ENCODE peak calls at places on chromosomes 3 and 15, in five cellular contexts. One of them, this sample, is unnamed.

GRCh38 chr3:113117511-113118302 is 93.7 kb upstream of the BOC start:
- DNase-seq in posterior cingulate gyrus: no peak
- DNase-seq in stimulated activated CD8-positive, alpha-beta memory T cell treated with anti-CD3 and anti-CD28 coated beads, Interleukin-7, amount 100 ng/mL, for 1 hour: no peak
- DNase-seq in T47D: no peak
- DNase-seq in left cardiac atrium: no peak
- DNase-seq in this sample: no peak

GRCh38 chr3:178989821-178990220 is 81.8 kb downstream of the ZMAT3 start:
- DNase-seq in posterior cingulate gyrus: no peak
- DNase-seq in stimulated activated CD8-positive, alpha-beta memory T cell treated with anti-CD3 and anti-CD28 coated beads, Interleukin-7, amount 100 ng/mL, for 1 hour: no peak
- DNase-seq in T47D: no peak
- DNase-seq in left cardiac atrium: no peak
- DNase-seq in this sample: no peak

GRCh38 chr15:77336006-77336405 is 83.9 kb downstream of the PEAK1 start:
- DNase-seq in posterior cingulate gyrus: no peak
- DNase-seq in stimulated activated CD8-positive, alpha-beta memory T cell treated with anti-CD3 and anti-CD28 coated beads, Interleukin-7, amount 100 ng/mL, for 1 hour: no peak
- DNase-seq in T47D: no peak
- DNase-seq in left cardiac atrium: no peak
- DNase-seq in this sample: no peak

GRCh38 chr3:58351920-58352319 is 19.2 kb downstream of the PXK start:
- DNase-seq in posterior cingulate gyrus: no peak
- DNase-seq in stimulated activated CD8-positive, alpha-beta memory T cell treated with anti-CD3 and anti-CD28 coated beads, Interleukin-7, amount 100 ng/mL, for 1 hour: no peak
- DNase-seq in T47D: no peak
- DNase-seq in left cardiac atrium: no peak
- DNase-seq in this sample: no peak

GRCh38 chr3:174891524-174892203 is 32.5 kb downstream of the NAALADL2 start:
- DNase-seq in posterior cingulate gyrus: no peak
- DNase-seq in stimulated activated CD8-positive, alpha-beta memory T cell treated with anti-CD3 and anti-CD28 coated beads, Interleukin-7, amount 100 ng/mL, for 1 hour: no peak
- DNase-seq in T47D: no peak
- DNase-seq in left cardiac atrium: no peak
- DNase-seq in this sample: no peak

GRCh38 chr3:52528596-52529375 is 4.9 kb downstream of the NT5DC2 start:
- DNase-seq in posterior cingulate gyrus: no peak
- DNase-seq in stimulated activated CD8-positive, alpha-beta memory T cell treated with anti-CD3 and anti-CD28 coated beads, Interleukin-7, amount 100 ng/mL, for 1 hour: no peak
- DNase-seq in T47D: no peak
- DNase-seq in left cardiac atrium: no peak
- DNase-seq in this sample: no peak

GRCh38 chr15:70093070-70093469 is 4.6 kb downstream of the TLE3 start:
- DNase-seq in posterior cingulate gyrus: no peak
- DNase-seq in stimulated activated CD8-positive, alpha-beta memory T cell treated with anti-CD3 and anti-CD28 coated beads, Interleukin-7, amount 100 ng/mL, for 1 hour: no peak
- DNase-seq in T47D: no peak
- DNase-seq in left cardiac atrium: no peak
- DNase-seq in this sample: no peak

GRCh38 chr3:195081242-195081963 is 189.6 kb downstream of the XXYLT1 start:
- DNase-seq in posterior cingulate gyrus: no peak
- DNase-seq in stimulated activated CD8-positive, alpha-beta memory T cell treated with anti-CD3 and anti-CD28 coated beads, Interleukin-7, amount 100 ng/mL, for 1 hour: no peak
- DNase-seq in T47D: peak
- DNase-seq in left cardiac atrium: peak
- DNase-seq in this sample: no peak

GRCh38 chr3:102444101-102444500 is 9.3 kb downstream of the ZPLD1 start:
- DNase-seq in posterior cingulate gyrus: no peak
- DNase-seq in stimulated activated CD8-positive, alpha-beta memory T cell treated with anti-CD3 and anti-CD28 coated beads, Interleukin-7, amount 100 ng/mL, for 1 hour: no peak
- DNase-seq in T47D: no peak
- DNase-seq in left cardiac atrium: no peak
- DNase-seq in this sample: no peak

GRCh38 chr3:107522510-107523360 is at the start of gene BBX:
- DNase-seq in posterior cingulate gyrus: peak
- DNase-seq in stimulated activated CD8-positive, alpha-beta memory T cell treated with anti-CD3 and anti-CD28 coated beads, Interleukin-7, amount 100 ng/mL, for 1 hour: peak
- DNase-seq in T47D: peak
- DNase-seq in left cardiac atrium: peak
- DNase-seq in this sample: no peak

GRCh38 chr15:68994149-68994548 is 20.3 kb upstream of the NOX5 start:
- DNase-seq in posterior cingulate gyrus: no peak
- DNase-seq in stimulated activated CD8-positive, alpha-beta memory T cell treated with anti-CD3 and anti-CD28 coated beads, Interleukin-7, amount 100 ng/mL, for 1 hour: no peak
- DNase-seq in T47D: no peak
- DNase-seq in left cardiac atrium: no peak
- DNase-seq in this sample: no peak

GRCh38 chr15:85614059-85614458 is 180.7 kb downstream of the KLHL25 start:
- DNase-seq in posterior cingulate gyrus: no peak
- DNase-seq in stimulated activated CD8-positive, alpha-beta memory T cell treated with anti-CD3 and anti-CD28 coated beads, Interleukin-7, amount 100 ng/mL, for 1 hour: no peak
- DNase-seq in T47D: no peak
- DNase-seq in left cardiac atrium: no peak
- DNase-seq in this sample: no peak

GRCh38 chr15:66789029-66790025 is 87.3 kb downstream of the SMAD6 start:
- DNase-seq in posterior cingulate gyrus: no peak
- DNase-seq in stimulated activated CD8-positive, alpha-beta memory T cell treated with anti-CD3 and anti-CD28 coated beads, Interleukin-7, amount 100 ng/mL, for 1 hour: no peak
- DNase-seq in T47D: peak
- DNase-seq in left cardiac atrium: peak
- DNase-seq in this sample: no peak

GRCh38 chr3:127678611-127679533 is 6.1 kb downstream of the ABTB1 start:
- DNase-seq in posterior cingulate gyrus: peak
- DNase-seq in stimulated activated CD8-positive, alpha-beta memory T cell treated with anti-CD3 and anti-CD28 coated beads, Interleukin-7, amount 100 ng/mL, for 1 hour: no peak
- DNase-seq in T47D: no peak
- DNase-seq in left cardiac atrium: peak
- DNase-seq in this sample: no peak

GRCh38 chr15:70353606-70354259 is 256.0 kb upstream of the TLE3 start:
- DNase-seq in posterior cingulate gyrus: no peak
- DNase-seq in stimulated activated CD8-positive, alpha-beta memory T cell treated with anti-CD3 and anti-CD28 coated beads, Interleukin-7, amount 100 ng/mL, for 1 hour: no peak
- DNase-seq in T47D: no peak
- DNase-seq in left cardiac atrium: no peak
- DNase-seq in this sample: no peak

GRCh38 chr3:71984843-71985594 is 200.1 kb upstream of the PROK2 start:
- DNase-seq in posterior cingulate gyrus: no peak
- DNase-seq in stimulated activated CD8-positive, alpha-beta memory T cell treated with anti-CD3 and anti-CD28 coated beads, Interleukin-7, amount 100 ng/mL, for 1 hour: no peak
- DNase-seq in T47D: no peak
- DNase-seq in left cardiac atrium: no peak
- DNase-seq in this sample: no peak

GRCh38 chr3:187044206-187044605 is 95.1 kb downstream of the RPL39L start:
- DNase-seq in posterior cingulate gyrus: no peak
- DNase-seq in stimulated activated CD8-positive, alpha-beta memory T cell treated with anti-CD3 and anti-CD28 coated beads, Interleukin-7, amount 100 ng/mL, for 1 hour: no peak
- DNase-seq in T47D: no peak
- DNase-seq in left cardiac atrium: no peak
- DNase-seq in this sample: no peak

GRCh38 chr3:4321732-4322131 is 18.6 kb downstream of the SETMAR start:
- DNase-seq in posterior cingulate gyrus: no peak
- DNase-seq in stimulated activated CD8-positive, alpha-beta memory T cell treated with anti-CD3 and anti-CD28 coated beads, Interleukin-7, amount 100 ng/mL, for 1 hour: no peak
- DNase-seq in T47D: no peak
- DNase-seq in left cardiac atrium: no peak
- DNase-seq in this sample: no peak

GRCh38 chr3:149460123-149460522 is 14.4 kb upstream of the TM4SF4 start:
- DNase-seq in posterior cingulate gyrus: no peak
- DNase-seq in stimulated activated CD8-positive, alpha-beta memory T cell treated with anti-CD3 and anti-CD28 coated beads, Interleukin-7, amount 100 ng/mL, for 1 hour: no peak
- DNase-seq in T47D: no peak
- DNase-seq in left cardiac atrium: no peak
- DNase-seq in this sample: no peak

GRCh38 chr15:101135532-101136166 is 116.2 kb downstream of the CHSY1 start:
- DNase-seq in posterior cingulate gyrus: no peak
- DNase-seq in stimulated activated CD8-positive, alpha-beta memory T cell treated with anti-CD3 and anti-CD28 coated beads, Interleukin-7, amount 100 ng/mL, for 1 hour: no peak
- DNase-seq in T47D: no peak
- DNase-seq in left cardiac atrium: no peak
- DNase-seq in this sample: no peak

GRCh38 chr3:27326211-27326948 is 42.8 kb downstream of the NEK10 start:
- DNase-seq in posterior cingulate gyrus: no peak
- DNase-seq in stimulated activated CD8-positive, alpha-beta memory T cell treated with anti-CD3 and anti-CD28 coated beads, Interleukin-7, amount 100 ng/mL, for 1 hour: no peak
- DNase-seq in T47D: no peak
- DNase-seq in left cardiac atrium: peak
- DNase-seq in this sample: no peak

GRCh38 chr3:55870576-55870975 is 383.5 kb upstream of the WNT5A start:
- DNase-seq in posterior cingulate gyrus: no peak
- DNase-seq in stimulated activated CD8-positive, alpha-beta memory T cell treated with anti-CD3 and anti-CD28 coated beads, Interleukin-7, amount 100 ng/mL, for 1 hour: no peak
- DNase-seq in T47D: no peak
- DNase-seq in left cardiac atrium: no peak
- DNase-seq in this sample: no peak

GRCh38 chr3:136267235-136267634 is 17.1 kb downstream of the PCCB start:
- DNase-seq in posterior cingulate gyrus: no peak
- DNase-seq in stimulated activated CD8-positive, alpha-beta memory T cell treated with anti-CD3 and anti-CD28 coated beads, Interleukin-7, amount 100 ng/mL, for 1 hour: no peak
- DNase-seq in T47D: no peak
- DNase-seq in left cardiac atrium: no peak
- DNase-seq in this sample: no peak

GRCh38 chr3:142180761-142181362 is 31.5 kb upstream of the TFDP2 start:
- DNase-seq in posterior cingulate gyrus: peak
- DNase-seq in stimulated activated CD8-positive, alpha-beta memory T cell treated with anti-CD3 and anti-CD28 coated beads, Interleukin-7, amount 100 ng/mL, for 1 hour: no peak
- DNase-seq in T47D: no peak
- DNase-seq in left cardiac atrium: peak
- DNase-seq in this sample: no peak

GRCh38 chr15:66425837-66426236 is 39.1 kb downstream of the MAP2K1 start:
- DNase-seq in posterior cingulate gyrus: no peak
- DNase-seq in stimulated activated CD8-positive, alpha-beta memory T cell treated with anti-CD3 and anti-CD28 coated beads, Interleukin-7, amount 100 ng/mL, for 1 hour: no peak
- DNase-seq in T47D: no peak
- DNase-seq in left cardiac atrium: no peak
- DNase-seq in this sample: no peak

GRCh38 chr15:100671858-100672543 is 69.6 kb downstream of the ASB7 start:
- DNase-seq in posterior cingulate gyrus: no peak
- DNase-seq in stimulated activated CD8-positive, alpha-beta memory T cell treated with anti-CD3 and anti-CD28 coated beads, Interleukin-7, amount 100 ng/mL, for 1 hour: no peak
- DNase-seq in T47D: peak
- DNase-seq in left cardiac atrium: no peak
- DNase-seq in this sample: no peak

GRCh38 chr3:63576826-63577225 is 75.6 kb upstream of the SNTN start:
- DNase-seq in posterior cingulate gyrus: no peak
- DNase-seq in stimulated activated CD8-positive, alpha-beta memory T cell treated with anti-CD3 and anti-CD28 coated beads, Interleukin-7, amount 100 ng/mL, for 1 hour: no peak
- DNase-seq in T47D: no peak
- DNase-seq in left cardiac atrium: no peak
- DNase-seq in this sample: no peak

GRCh38 chr3:146326875-146327543 is 76.1 kb upstream of the PLSCR4 start:
- DNase-seq in posterior cingulate gyrus: no peak
- DNase-seq in stimulated activated CD8-positive, alpha-beta memory T cell treated with anti-CD3 and anti-CD28 coated beads, Interleukin-7, amount 100 ng/mL, for 1 hour: no peak
- DNase-seq in T47D: peak
- DNase-seq in left cardiac atrium: peak
- DNase-seq in this sample: no peak

GRCh38 chr3:138824114-138824506 is 10.6 kb downstream of the PIK3CB start:
- DNase-seq in posterior cingulate gyrus: no peak
- DNase-seq in stimulated activated CD8-positive, alpha-beta memory T cell treated with anti-CD3 and anti-CD28 coated beads, Interleukin-7, amount 100 ng/mL, for 1 hour: no peak
- DNase-seq in T47D: no peak
- DNase-seq in left cardiac atrium: no peak
- DNase-seq in this sample: no peak

GRCh38 chr3:197302696-197303341 is 4.4 kb upstream of the DLG1 start:
- DNase-seq in posterior cingulate gyrus: no peak
- DNase-seq in stimulated activated CD8-positive, alpha-beta memory T cell treated with anti-CD3 and anti-CD28 coated beads, Interleukin-7, amount 100 ng/mL, for 1 hour: no peak
- DNase-seq in T47D: no peak
- DNase-seq in left cardiac atrium: no peak
- DNase-seq in this sample: no peak

GRCh38 chr3:123481722-123482457 is 33.0 kb upstream of the ADCY5 start:
- DNase-seq in posterior cingulate gyrus: no peak
- DNase-seq in stimulated activated CD8-positive, alpha-beta memory T cell treated with anti-CD3 and anti-CD28 coated beads, Interleukin-7, amount 100 ng/mL, for 1 hour: no peak
- DNase-seq in T47D: no peak
- DNase-seq in left cardiac atrium: no peak
- DNase-seq in this sample: no peak

GRCh38 chr3:13839766-13840340 is 40.0 kb downstream of the WNT7A start:
- DNase-seq in posterior cingulate gyrus: no peak
- DNase-seq in stimulated activated CD8-positive, alpha-beta memory T cell treated with anti-CD3 and anti-CD28 coated beads, Interleukin-7, amount 100 ng/mL, for 1 hour: no peak
- DNase-seq in T47D: no peak
- DNase-seq in left cardiac atrium: no peak
- DNase-seq in this sample: no peak

GRCh38 chr3:100857863-100858262 is 135.4 kb downstream of the ABI3BP start:
- DNase-seq in posterior cingulate gyrus: no peak
- DNase-seq in stimulated activated CD8-positive, alpha-beta memory T cell treated with anti-CD3 and anti-CD28 coated beads, Interleukin-7, amount 100 ng/mL, for 1 hour: no peak
- DNase-seq in T47D: no peak
- DNase-seq in left cardiac atrium: no peak
- DNase-seq in this sample: no peak

This sample was measured in cortex of kidney.